ENCODE peak calls at places on chromosomes 12 and 14, in seven cellular contexts. One of them, this sample, is unnamed.

GRCh38 chr12:111532741-111533140 is 66.4 kb downstream of the ATXN2 start:
- DNase-seq in WERI-Rb-1: no peak
- DNase-seq in HEK293T: no peak
- DNase-seq in AG09309: no peak
- DNase-seq in naive B cell: no peak
- DNase-seq in lower lobe of right lung: no peak
- DNase-seq in Calu3: no peak
- DNase-seq in this sample: no peak

GRCh38 chr12:124497658-124498057 is 69.8 kb downstream of the NCOR2 start:
- DNase-seq in WERI-Rb-1: no peak
- DNase-seq in HEK293T: no peak
- DNase-seq in AG09309: no peak
- DNase-seq in naive B cell: no peak
- DNase-seq in lower lobe of right lung: no peak
- DNase-seq in Calu3: no peak
- DNase-seq in this sample: no peak

GRCh38 chr12:77847665-77848431 is 17.2 kb downstream of the NAV3 start:
- DNase-seq in WERI-Rb-1: no peak
- DNase-seq in HEK293T: no peak
- DNase-seq in AG09309: peak
- DNase-seq in naive B cell: no peak
- DNase-seq in lower lobe of right lung: no peak
- DNase-seq in Calu3: no peak
- DNase-seq in this sample: no peak

GRCh38 chr12:85385406-85385805 is 105.4 kb downstream of the ALX1 start:
- DNase-seq in WERI-Rb-1: no peak
- DNase-seq in HEK293T: no peak
- DNase-seq in AG09309: no peak
- DNase-seq in naive B cell: no peak
- DNase-seq in lower lobe of right lung: no peak
- DNase-seq in Calu3: no peak
- DNase-seq in this sample: no peak

GRCh38 chr12:65765436-65765813 is 58.9 kb upstream of the HMGA2 start:
- DNase-seq in WERI-Rb-1: no peak
- DNase-seq in HEK293T: no peak
- DNase-seq in AG09309: no peak
- DNase-seq in naive B cell: no peak
- DNase-seq in lower lobe of right lung: no peak
- DNase-seq in Calu3: no peak
- DNase-seq in this sample: no peak

GRCh38 chr12:56119361-56119796 is 1.3 kb downstream of the ZC3H10 start:
- DNase-seq in WERI-Rb-1: peak
- DNase-seq in HEK293T: peak
- DNase-seq in AG09309: peak
- DNase-seq in naive B cell: peak
- DNase-seq in lower lobe of right lung: no peak
- DNase-seq in Calu3: peak
- DNase-seq in this sample: peak

GRCh38 chr12:118220697-118221096 is 84.8 kb downstream of the PEBP1 start:
- DNase-seq in WERI-Rb-1: no peak
- DNase-seq in HEK293T: no peak
- DNase-seq in AG09309: no peak
- DNase-seq in naive B cell: no peak
- DNase-seq in lower lobe of right lung: no peak
- DNase-seq in Calu3: no peak
- DNase-seq in this sample: no peak

GRCh38 chr14:101965145-101965531 is 765 bp downstream of the DYNC1H1 start:
- DNase-seq in WERI-Rb-1: peak
- DNase-seq in HEK293T: peak
- DNase-seq in AG09309: no peak
- DNase-seq in naive B cell: peak
- DNase-seq in lower lobe of right lung: peak
- DNase-seq in Calu3: peak
- DNase-seq in this sample: peak

GRCh38 chr12:122022393-122023338 is 982 bp downstream of the BCL7A start:
- DNase-seq in WERI-Rb-1: peak
- DNase-seq in HEK293T: peak
- DNase-seq in AG09309: no peak
- DNase-seq in naive B cell: peak
- DNase-seq in lower lobe of right lung: no peak
- DNase-seq in Calu3: peak
- DNase-seq in this sample: peak

GRCh38 chr12:52417742-52418141 is 11.6 kb upstream of the KRT82 start:
- DNase-seq in WERI-Rb-1: no peak
- DNase-seq in HEK293T: no peak
- DNase-seq in AG09309: no peak
- DNase-seq in naive B cell: no peak
- DNase-seq in lower lobe of right lung: no peak
- DNase-seq in Calu3: no peak
- DNase-seq in this sample: no peak

GRCh38 chr14:76772300-76773187 is 11.3 kb downstream of the VASH1 start:
- DNase-seq in WERI-Rb-1: no peak
- DNase-seq in HEK293T: no peak
- DNase-seq in AG09309: no peak
- DNase-seq in naive B cell: no peak
- DNase-seq in lower lobe of right lung: peak
- DNase-seq in Calu3: no peak
- DNase-seq in this sample: peak

GRCh38 chr14:93132472-93133065 is 16.8 kb upstream of the ITPK1 start:
- DNase-seq in WERI-Rb-1: peak
- DNase-seq in HEK293T: peak
- DNase-seq in AG09309: no peak
- DNase-seq in naive B cell: no peak
- DNase-seq in lower lobe of right lung: no peak
- DNase-seq in Calu3: peak
- DNase-seq in this sample: no peak

GRCh38 chr14:95490127-95490526 is 26.3 kb downstream of the SYNE3 start:
- DNase-seq in WERI-Rb-1: no peak
- DNase-seq in HEK293T: no peak
- DNase-seq in AG09309: no peak
- DNase-seq in naive B cell: no peak
- DNase-seq in lower lobe of right lung: no peak
- DNase-seq in Calu3: no peak
- DNase-seq in this sample: no peak

GRCh38 chr12:49647827-49648721 is 24.7 kb downstream of the PRPF40B start:
- DNase-seq in WERI-Rb-1: no peak
- DNase-seq in HEK293T: no peak
- DNase-seq in AG09309: no peak
- DNase-seq in naive B cell: no peak
- DNase-seq in lower lobe of right lung: no peak
- DNase-seq in Calu3: no peak
- DNase-seq in this sample: no peak

GRCh38 chr12:68611094-68611818 is 557 bp downstream of the RAP1B start:
- DNase-seq in WERI-Rb-1: peak
- DNase-seq in HEK293T: peak
- DNase-seq in AG09309: no peak
- DNase-seq in naive B cell: peak
- DNase-seq in lower lobe of right lung: peak
- DNase-seq in Calu3: peak
- DNase-seq in this sample: peak

GRCh38 chr14:100827140-100827517 is 1.2 kb downstream of the MEG3 start:
- DNase-seq in WERI-Rb-1: peak
- DNase-seq in HEK293T: no peak
- DNase-seq in AG09309: no peak
- DNase-seq in naive B cell: no peak
- DNase-seq in lower lobe of right lung: no peak
- DNase-seq in Calu3: no peak
- DNase-seq in this sample: no peak

GRCh38 chr12:7061138-7061537 is 620 bp downstream of the C1S start:
- DNase-seq in WERI-Rb-1: no peak
- DNase-seq in HEK293T: no peak
- DNase-seq in AG09309: no peak
- DNase-seq in naive B cell: no peak
- DNase-seq in lower lobe of right lung: no peak
- DNase-seq in Calu3: no peak
- DNase-seq in this sample: no peak

GRCh38 chr12:71748081-71748850 is 6.4 kb upstream of the RAB21 start:
- DNase-seq in WERI-Rb-1: no peak
- DNase-seq in HEK293T: no peak
- DNase-seq in AG09309: no peak
- DNase-seq in naive B cell: no peak
- DNase-seq in lower lobe of right lung: no peak
- DNase-seq in Calu3: no peak
- DNase-seq in this sample: no peak

GRCh38 chr14:101480747-101481530 is 80.4 kb upstream of the DIO3 start:
- DNase-seq in WERI-Rb-1: no peak
- DNase-seq in HEK293T: no peak
- DNase-seq in AG09309: peak
- DNase-seq in naive B cell: no peak
- DNase-seq in lower lobe of right lung: peak
- DNase-seq in Calu3: peak
- DNase-seq in this sample: no peak

GRCh38 chr14:102485693-102486512 is 23.7 kb downstream of the ANKRD9 start:
- DNase-seq in WERI-Rb-1: no peak
- DNase-seq in HEK293T: no peak
- DNase-seq in AG09309: no peak
- DNase-seq in naive B cell: no peak
- DNase-seq in lower lobe of right lung: no peak
- DNase-seq in Calu3: no peak
- DNase-seq in this sample: no peak

GRCh38 chr14:50000215-50001145 is 107.6 kb downstream of the ARF6 start:
- DNase-seq in WERI-Rb-1: peak
- DNase-seq in HEK293T: peak
- DNase-seq in AG09309: peak
- DNase-seq in naive B cell: peak
- DNase-seq in lower lobe of right lung: peak
- DNase-seq in Calu3: peak
- DNase-seq in this sample: no peak

GRCh38 chr14:29222671-29223268 is 456.2 kb downstream of the FOXG1 start:
- DNase-seq in WERI-Rb-1: peak
- DNase-seq in HEK293T: peak
- DNase-seq in AG09309: no peak
- DNase-seq in naive B cell: no peak
- DNase-seq in lower lobe of right lung: no peak
- DNase-seq in Calu3: peak
- DNase-seq in this sample: no peak

GRCh38 chr12:115943630-115944391 is 333.7 kb downstream of the MED13L start:
- DNase-seq in WERI-Rb-1: no peak
- DNase-seq in HEK293T: no peak
- DNase-seq in AG09309: no peak
- DNase-seq in naive B cell: no peak
- DNase-seq in lower lobe of right lung: peak
- DNase-seq in Calu3: no peak
- DNase-seq in this sample: no peak

GRCh38 chr14:99067141-99067920 is 204.7 kb downstream of the BCL11B start:
- DNase-seq in WERI-Rb-1: no peak
- DNase-seq in HEK293T: no peak
- DNase-seq in AG09309: no peak
- DNase-seq in naive B cell: no peak
- DNase-seq in lower lobe of right lung: no peak
- DNase-seq in Calu3: no peak
- DNase-seq in this sample: no peak

GRCh38 chr12:55720071-55720564 is at the start of gene RDH5:
- DNase-seq in WERI-Rb-1: peak
- DNase-seq in HEK293T: no peak
- DNase-seq in AG09309: peak
- DNase-seq in naive B cell: no peak
- DNase-seq in lower lobe of right lung: no peak
- DNase-seq in Calu3: peak
- DNase-seq in this sample: no peak

GRCh38 chr12:13061377-13061776 is 17.2 kb downstream of the FAM234B start:
- DNase-seq in WERI-Rb-1: no peak
- DNase-seq in HEK293T: no peak
- DNase-seq in AG09309: no peak
- DNase-seq in naive B cell: no peak
- DNase-seq in lower lobe of right lung: no peak
- DNase-seq in Calu3: no peak
- DNase-seq in this sample: peak

GRCh38 chr12:107593713-107594381 is 91.8 kb upstream of the PWP1 start:
- DNase-seq in WERI-Rb-1: peak
- DNase-seq in HEK293T: peak
- DNase-seq in AG09309: no peak
- DNase-seq in naive B cell: no peak
- DNase-seq in lower lobe of right lung: no peak
- DNase-seq in Calu3: peak
- DNase-seq in this sample: peak

GRCh38 chr12:31033146-31033545 is 40.5 kb upstream of the DDX11 start:
- DNase-seq in WERI-Rb-1: no peak
- DNase-seq in HEK293T: no peak
- DNase-seq in AG09309: no peak
- DNase-seq in naive B cell: no peak
- DNase-seq in lower lobe of right lung: no peak
- DNase-seq in Calu3: no peak
- DNase-seq in this sample: no peak

GRCh38 chr12:27575780-27576154 is 51.8 kb downstream of the PPFIBP1 start:
- DNase-seq in WERI-Rb-1: no peak
- DNase-seq in HEK293T: no peak
- DNase-seq in AG09309: no peak
- DNase-seq in naive B cell: no peak
- DNase-seq in lower lobe of right lung: no peak
- DNase-seq in Calu3: no peak
- DNase-seq in this sample: no peak

GRCh38 chr14:70821916-70822705 is 12.8 kb upstream of the MAP3K9 start:
- DNase-seq in WERI-Rb-1: peak
- DNase-seq in HEK293T: peak
- DNase-seq in AG09309: peak
- DNase-seq in naive B cell: peak
- DNase-seq in lower lobe of right lung: peak
- DNase-seq in Calu3: peak
- DNase-seq in this sample: peak

GRCh38 chr14:95039259-95039992 is 117.9 kb downstream of the DICER1 start:
- DNase-seq in WERI-Rb-1: no peak
- DNase-seq in HEK293T: no peak
- DNase-seq in AG09309: no peak
- DNase-seq in naive B cell: no peak
- DNase-seq in lower lobe of right lung: no peak
- DNase-seq in Calu3: no peak
- DNase-seq in this sample: no peak

GRCh38 chr14:38870437-38870836 is 232.6 kb downstream of the SEC23A start:
- DNase-seq in WERI-Rb-1: no peak
- DNase-seq in HEK293T: no peak
- DNase-seq in AG09309: no peak
- DNase-seq in naive B cell: no peak
- DNase-seq in lower lobe of right lung: no peak
- DNase-seq in Calu3: no peak
- DNase-seq in this sample: no peak

GRCh38 chr12:79927772-79928474 is 7.0 kb downstream of the PPP1R12A start:
- DNase-seq in WERI-Rb-1: no peak
- DNase-seq in HEK293T: no peak
- DNase-seq in AG09309: no peak
- DNase-seq in naive B cell: no peak
- DNase-seq in lower lobe of right lung: no peak
- DNase-seq in Calu3: no peak
- DNase-seq in this sample: peak

GRCh38 chr14:53401646-53402045 is 248.5 kb upstream of the DDHD1 start:
- DNase-seq in WERI-Rb-1: no peak
- DNase-seq in HEK293T: no peak
- DNase-seq in AG09309: no peak
- DNase-seq in naive B cell: no peak
- DNase-seq in lower lobe of right lung: no peak
- DNase-seq in Calu3: no peak
- DNase-seq in this sample: no peak

GRCh38 chr12:106246891-106247730 is 709 bp downstream of the CKAP4 start:
- DNase-seq in WERI-Rb-1: peak
- DNase-seq in HEK293T: peak
- DNase-seq in AG09309: no peak
- DNase-seq in naive B cell: peak
- DNase-seq in lower lobe of right lung: peak
- DNase-seq in Calu3: peak
- DNase-seq in this sample: peak

GRCh38 chr14:27243360-27243759 is 645.5 kb upstream of the NOVA1 start:
- DNase-seq in WERI-Rb-1: no peak
- DNase-seq in HEK293T: no peak
- DNase-seq in AG09309: no peak
- DNase-seq in naive B cell: no peak
- DNase-seq in lower lobe of right lung: no peak
- DNase-seq in Calu3: no peak
- DNase-seq in this sample: no peak